ENCODE peak calls at places on chromosomes 13 and 19, in seven cellular contexts. W is cardiac fibroblast, L is stomach, Y is tibial artery, I is GM12865, R is fibroblast of lung, B is IMR-90. G is an unnamed sample.
A peak's percentile ranks its signal among the peaks of the same experiment; 100 is the strongest.

GRCh38 chr13:42878721-42879120 is 97.3 kb downstream of the FAM216B start:
- DNase-seq in W (peak; percentile 46), L (no peak), Y (no peak), I (no peak), R (no peak), B (no peak), G (no peak)

GRCh38 chr19:48752511-48753365 is at the start of gene FUT1:
- DNase-seq in W (peak; percentile 25), L (peak; percentile 95), Y (no peak), I (peak; percentile 40), R (no peak), B (no peak), G (peak; percentile 54)

GRCh38 chr19:42086770-42087550 is 11.0 kb downstream of the ZNF574 start:
- DNase-seq in W (peak; percentile 47), L (no peak), Y (no peak), I (no peak), R (no peak), B (no peak), G (no peak)

GRCh38 chr19:47580397-47580796 is 7.4 kb upstream of the ZNF541 start:
- DNase-seq in W (no peak), L (no peak), Y (no peak), I (no peak), R (no peak), B (no peak), G (no peak)

GRCh38 chr13:110278859-110279258 is 28.1 kb downstream of the COL4A1 start:
- DNase-seq in W (no peak), L (no peak), Y (no peak), I (no peak), R (no peak), B (no peak), G (no peak)

GRCh38 chr19:11881151-11881800 is 6.3 kb upstream of the ZNF69 start:
- DNase-seq in W (peak; percentile 69), L (peak; percentile 76), Y (peak; percentile 66), I (peak; percentile 48), R (peak; percentile 62), B (peak; percentile 51), G (peak; percentile 56)

GRCh38 chr13:105805866-105806265 is 729.6 kb downstream of the EFNB2 start:
- DNase-seq in W (no peak), L (no peak), Y (no peak), I (no peak), R (peak; percentile 44), B (peak; percentile 9), G (no peak)

GRCh38 chr13:39663958-39664357 is 8.5 kb downstream of the COG6 start:
- DNase-seq in W (no peak), L (no peak), Y (no peak), I (no peak), R (no peak), B (no peak), G (no peak)

GRCh38 chr19:57664269-57665127 is 4.2 kb upstream of the ZSCAN4 start:
- DNase-seq in W (peak; percentile 42), L (peak; percentile 31), Y (peak; percentile 67), I (no peak), R (peak; percentile 52), B (peak; percentile 31), G (peak; percentile 49)

GRCh38 chr13:42384265-42384664 is 112.3 kb downstream of the AKAP11 start:
- DNase-seq in W (peak; percentile 33), L (no peak), Y (no peak), I (no peak), R (no peak), B (no peak), G (no peak)

GRCh38 chr19:6632002-6632621 is 37.8 kb downstream of the TNFSF14 start:
- DNase-seq in W (peak; percentile 87), L (peak; percentile 72), Y (no peak), I (peak; percentile 94), R (peak; percentile 78), B (peak; percentile 64), G (peak; percentile 60)

DNA sequence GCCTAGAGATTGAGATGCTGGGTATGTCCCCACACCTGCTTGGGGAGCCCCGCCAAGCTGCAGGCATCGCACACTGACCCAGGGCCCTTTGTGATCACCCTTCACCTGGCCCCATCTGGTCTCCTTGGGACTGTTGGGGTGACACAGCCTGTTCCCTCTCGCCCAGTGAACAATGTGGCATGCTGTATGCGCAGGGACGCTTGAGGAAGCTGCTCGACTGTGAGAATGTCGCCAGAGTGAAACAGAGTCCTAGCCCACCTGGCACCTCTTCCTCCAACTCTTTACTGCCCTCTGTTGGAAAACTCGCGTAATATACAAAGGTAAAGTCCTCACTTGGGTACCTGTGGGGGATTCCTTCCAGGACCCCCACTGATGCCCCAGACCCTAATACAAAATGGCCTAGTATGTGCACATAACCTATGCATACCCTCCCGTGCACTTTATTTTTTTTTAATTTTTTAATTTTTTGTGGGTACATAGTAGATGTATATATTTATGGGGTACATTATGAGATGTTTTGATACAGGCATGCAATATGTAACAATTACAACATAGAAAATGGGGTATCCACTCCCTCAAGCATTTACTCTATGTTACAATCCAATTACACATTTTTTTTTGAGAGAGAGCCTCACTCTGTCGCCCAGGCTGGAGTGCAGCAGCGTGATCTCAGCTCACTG is 9.0 kb downstream of the BLOC1S3 start:
- DNase-seq in W (no peak), L (no peak), Y (no peak), I (peak; percentile 68), R (no peak), B (no peak), G (peak; percentile 80)
- TF ChIP-seq CTCF in W (peak; percentile 62), L (peak; percentile 44), Y (no peak), I (peak; percentile 71), R (peak; percentile 44), B (peak; percentile 40), G (peak; percentile 51)

GRCh38 chr13:30551194-30551593 is 66.5 kb upstream of the USPL1 start:
- DNase-seq in W (peak; percentile 57), L (no peak), Y (no peak), I (peak; percentile 65), R (peak; percentile 47), B (peak; percentile 43), G (peak; percentile 44)
- TF ChIP-seq CTCF in W (peak; percentile 27), L (peak; percentile 54), Y (peak; percentile 6), I (peak; percentile 47), R (peak; percentile 29), B (peak; percentile 38), G (peak; percentile 31)

DNA sequence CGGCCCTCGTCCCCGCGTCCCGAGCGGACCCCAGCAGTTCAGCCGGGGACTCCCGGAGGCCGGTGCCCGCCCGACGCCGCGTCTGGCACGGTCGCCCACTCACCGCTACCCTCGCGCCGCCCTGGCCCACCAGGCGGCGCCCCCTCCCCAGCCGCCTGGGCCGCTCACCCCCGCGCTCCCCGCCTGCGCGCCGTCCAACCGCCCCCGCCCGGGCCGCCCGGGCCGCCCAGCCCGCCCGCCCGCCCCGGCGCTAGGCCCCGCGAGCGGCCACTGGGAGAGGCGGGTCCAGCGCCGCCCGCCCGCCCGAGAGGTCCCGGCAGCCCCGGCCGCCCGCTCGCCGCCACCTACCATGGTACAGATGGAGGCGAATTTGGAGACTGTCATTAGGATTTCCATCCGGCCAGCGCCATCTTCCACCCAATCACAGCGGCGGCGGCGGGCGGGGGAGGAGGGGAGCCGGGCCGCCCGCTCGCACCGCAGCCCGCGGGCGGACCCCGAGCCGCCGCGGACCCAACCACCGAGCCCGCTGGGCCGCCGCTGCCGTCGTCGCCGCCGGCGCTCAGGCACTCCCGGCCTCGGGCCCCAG is at the start of gene USP12:
- DNase-seq in W (no peak), L (no peak), Y (peak; percentile 67), I (peak; percentile 48), R (peak; percentile 16), B (peak; percentile 22), G (peak; percentile 65)
- TF ChIP-seq CTCF in W (no peak), L (no peak), Y (no peak), I (peak; percentile 26), R (no peak), B (peak; percentile 41), G (peak; percentile 33)

GRCh38 chr19:35483089-35483488 is 7.2 kb downstream of the KRTDAP start:
- DNase-seq in W (no peak), L (no peak), Y (no peak), I (peak; percentile 69), R (no peak), B (no peak), G (no peak)

GRCh38 chr19:35476149-35476548 is 14.1 kb downstream of the KRTDAP start:
- DNase-seq in W (no peak), L (no peak), Y (no peak), I (peak; percentile 26), R (no peak), B (no peak), G (no peak)

GRCh38 chr19:35478794-35479193 is 11.5 kb downstream of the KRTDAP start:
- DNase-seq in W (no peak), L (no peak), Y (no peak), I (no peak), R (no peak), B (no peak), G (no peak)

GRCh38 chr19:35474104-35474503 is 16.2 kb downstream of the KRTDAP start:
- DNase-seq in W (no peak), L (no peak), Y (no peak), I (no peak), R (no peak), B (no peak), G (no peak)

DNA sequence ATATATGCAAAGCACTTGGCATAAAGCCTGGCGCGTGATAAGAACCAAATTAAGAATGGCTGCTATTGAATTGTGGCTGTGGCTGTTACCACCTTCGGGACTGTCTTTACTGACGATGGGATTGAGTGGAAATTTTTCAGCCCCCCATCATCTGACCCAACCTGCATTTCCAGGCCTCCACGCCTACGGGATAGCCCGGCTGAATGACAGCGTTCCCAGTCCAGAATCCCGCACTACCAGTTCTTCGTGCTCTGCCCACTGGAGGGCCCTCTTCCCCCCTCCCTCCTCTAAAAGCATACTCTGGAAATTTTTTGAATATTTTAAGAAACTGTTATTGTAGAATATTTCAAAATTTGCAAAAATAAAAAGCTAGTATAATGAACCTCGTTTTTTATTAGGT is 11.0 kb downstream of the KRTDAP start:
- DNase-seq in W (no peak), L (peak; percentile 51), Y (no peak), I (no peak), R (no peak), B (no peak), G (no peak)
- TF ChIP-seq CTCF in W (no peak), L (no peak), Y (no peak), I (no peak), R (no peak), B (no peak), G (no peak)

GRCh38 chr13:96821971-96822370 is 172.3 kb downstream of the OXGR1 start:
- DNase-seq in W (no peak), L (no peak), Y (no peak), I (no peak), R (no peak), B (no peak), G (no peak)

GRCh38 chr13:96819375-96819774 is 174.9 kb downstream of the OXGR1 start:
- DNase-seq in W (no peak), L (no peak), Y (no peak), I (no peak), R (no peak), B (no peak), G (no peak)

GRCh38 chr13:96824110-96824509 is 170.2 kb downstream of the OXGR1 start:
- DNase-seq in W (peak; percentile 63), L (no peak), Y (no peak), I (no peak), R (no peak), B (no peak), G (no peak)

GRCh38 chr13:96821381-96821780 is 172.9 kb downstream of the OXGR1 start:
- DNase-seq in W (peak; percentile 71), L (no peak), Y (no peak), I (no peak), R (peak; percentile 40), B (peak; percentile 12), G (no peak)

GRCh38 chr13:96822900-96823299 is 171.4 kb downstream of the OXGR1 start:
- DNase-seq in W (peak; percentile 54), L (peak; percentile 49), Y (no peak), I (peak; percentile 22), R (peak; percentile 7), B (no peak), G (peak; percentile 20)
- TF ChIP-seq CTCF in W (peak; percentile 47), L (peak; percentile 48), Y (peak; percentile 38), I (peak; percentile 41), R (no peak), B (no peak), G (peak; percentile 6)

G was measured in GM20000.